ENCODE peak calls at places on chromosomes 1 and 21, in seven cellular contexts. D is ovary; P is stimulated activated CD8-positive, alpha-beta memory T cell treated with anti-CD3 and anti-CD28 coated beads, Interleukin-4, amount 100 ng/mL, for 1 hour; O is fibroblast of mammary gland; S is AG09309; E is stromal cell of bone marrow; G is epithelial cell of esophagus. N is an unnamed sample.

GRCh38 chr1:198848649-198849048 is 209.8 kb downstream of the PTPRC start:
- DNase-seq in D (no peak), P (no peak), O (no peak), S (no peak), E (no peak), G (no peak), N (no peak)

GRCh38 chr21:28884976-28885852 is 107.5 kb downstream of the LTN1 start:
- DNase-seq in D (peak; percentile 92), P (peak; percentile 78), O (peak; percentile 93), S (peak; percentile 81), E (peak; percentile 86), G (peak; percentile 91), N (peak; percentile 96)

GRCh38 chr1:86741947-86742572 is 37.7 kb downstream of the SH3GLB1 start:
- DNase-seq in D (no peak), P (no peak), O (peak; percentile 51), S (no peak), E (no peak), G (peak; percentile 63), N (peak; percentile 20)

GRCh38 chr1:50783286-50783685 is 176.8 kb downstream of the FAF1 start:
- DNase-seq in D (no peak), P (no peak), O (peak; percentile 32), S (no peak), E (no peak), G (no peak), N (no peak)

GRCh38 chr1:147640553-147641165 is 29.7 kb downstream of the ACP6 start:
- DNase-seq in D (peak; percentile 57), P (peak; percentile 46), O (peak; percentile 82), S (peak; percentile 50), E (peak; percentile 31), G (peak; percentile 89), N (peak; percentile 70)

GRCh38 chr1:41476807-41477361 is 7.6 kb downstream of the EDN2 start:
- DNase-seq in D (peak; percentile 49), P (no peak), O (no peak), S (no peak), E (no peak), G (no peak), N (no peak)

GRCh38 chr1:94100785-94101612 is 19.9 kb downstream of the ABCA4 start:
- DNase-seq in D (peak; percentile 61), P (no peak), O (no peak), S (peak; percentile 57), E (no peak), G (no peak), N (no peak)

GRCh38 chr1:215146252-215146975 is 63.9 kb downstream of the KCNK2 start:
- DNase-seq in D (no peak), P (no peak), O (peak; percentile 67), S (no peak), E (no peak), G (peak; percentile 55), N (no peak)

GRCh38 chr1:165577707-165578106 is 33.9 kb downstream of the LRRC52 start:
- DNase-seq in D (no peak), P (no peak), O (no peak), S (no peak), E (no peak), G (no peak), N (no peak)

GRCh38 chr21:45461369-45461750 is 56.4 kb downstream of the COL18A1 start:
- DNase-seq in D (peak; percentile 21), P (no peak), O (no peak), S (no peak), E (no peak), G (no peak), N (no peak)

GRCh38 chr1:59323879-59324278 is 27.0 kb downstream of the FGGY start:
- DNase-seq in D (no peak), P (no peak), O (no peak), S (no peak), E (no peak), G (no peak), N (no peak)

GRCh38 chr1:231216515-231216914 is 24.5 kb upstream of the GNPAT start:
- DNase-seq in D (no peak), P (no peak), O (no peak), S (no peak), E (no peak), G (peak; percentile 87), N (no peak)

GRCh38 chr1:118335372-118335771 is 150.3 kb upstream of the SPAG17 start:
- DNase-seq in D (no peak), P (no peak), O (peak; percentile 73), S (peak; percentile 39), E (peak; percentile 33), G (peak; percentile 84), N (peak; percentile 36)

GRCh38 chr1:234851450-234852438 is 241.8 kb upstream of the IRF2BP2 start:
- DNase-seq in D (no peak), P (no peak), O (peak; percentile 38), S (no peak), E (peak; percentile 35), G (peak; percentile 52), N (no peak)

N was measured in germinal center.